ENCODE peak calls at places on chromosomes 6 and 20, in nine cellular contexts. P is lower lobe of right lung; U is AG09319; K is B cell; V is heart left ventricle; T is bronchial epithelial cell; J is CD8-positive, alpha-beta T cell; Z is HFF-Myc; L is left lung. I is an unnamed sample.

GRCh38 chr20:354298-354977 is 7.5 kb downstream of the NRSN2 start:
- DNase-seq in K (peak), P (peak), U (no peak), J (peak), L (peak), Z (no peak), T (peak), V (peak), I (peak)

GRCh38 chr6:32659856-32660595 is 6.4 kb downstream of the HLA-DQB1 start:
- DNase-seq in K (no peak), U (no peak), T (no peak), V (peak), J (no peak), P (no peak), Z (no peak), L (no peak), I (no peak)

GRCh38 chr6:100948381-100949133 is 67.4 kb upstream of the ASCC3 start:
- DNase-seq in Z (no peak), J (no peak), V (no peak), P (no peak), T (peak), K (no peak), U (no peak), L (no peak), I (no peak)

GRCh38 chr6:73394577-73395354 is at the start of gene DDX43:
- DNase-seq in V (peak), J (peak), Z (no peak), P (peak), K (peak), U (peak), L (peak), T (peak), I (no peak)

GRCh38 chr6:129282053-129282452 is 399.1 kb downstream of the LAMA2 start:
- DNase-seq in K (no peak), P (no peak), U (no peak), T (no peak), J (no peak), L (no peak), V (no peak), Z (no peak), I (no peak)

GRCh38 chr20:33444797-33445560 is 1.4 kb upstream of the SNTA1 start:
- DNase-seq in T (peak), U (no peak), V (peak), P (no peak), Z (no peak), L (no peak), J (no peak), K (no peak), I (no peak)

GRCh38 chr6:163415176-163415619 is 680 bp downstream of the QKI start:
- DNase-seq in J (no peak), K (peak), V (no peak), T (no peak), P (peak), Z (no peak), U (no peak), L (peak), I (no peak)

GRCh38 chr20:64063389-64064144 is 569 bp downstream of the TCEA2 start:
- DNase-seq in K (no peak), L (no peak), J (no peak), V (no peak), P (no peak), Z (no peak), T (no peak), U (no peak), I (no peak)

GRCh38 chr6:167906899-167907298 is 80.2 kb downstream of the AFDN start:
- DNase-seq in K (no peak), J (no peak), P (peak), Z (no peak), U (no peak), V (peak), T (peak), L (no peak), I (no peak)

GRCh38 chr6:24907959-24908358 is 27.8 kb downstream of the RIPOR2 start:
- DNase-seq in T (no peak), J (no peak), P (no peak), Z (no peak), K (no peak), U (no peak), V (no peak), L (no peak), I (no peak)

GRCh38 chr20:11807070-11807741 is 110.5 kb upstream of the BTBD3 start:
- DNase-seq in T (peak), U (peak), Z (peak), J (no peak), K (no peak), L (no peak), P (no peak), V (no peak), I (no peak)

GRCh38 chr6:161444464-161444863 is 170.6 kb upstream of the AGPAT4 start:
- DNase-seq in U (no peak), L (no peak), Z (no peak), T (peak), K (no peak), P (no peak), J (no peak), V (no peak), I (no peak)

GRCh38 chr6:87731818-87732661 is 30.0 kb upstream of the AKIRIN2 start:
- DNase-seq in P (peak), L (peak), V (peak), K (peak), T (peak), Z (peak), J (no peak), U (peak), I (peak)

GRCh38 chr6:84871925-84872324 is 107.5 kb upstream of the TBX18 start:
- DNase-seq in Z (no peak), T (peak), V (no peak), U (no peak), L (no peak), J (no peak), P (no peak), K (no peak), I (no peak)

DNA sequence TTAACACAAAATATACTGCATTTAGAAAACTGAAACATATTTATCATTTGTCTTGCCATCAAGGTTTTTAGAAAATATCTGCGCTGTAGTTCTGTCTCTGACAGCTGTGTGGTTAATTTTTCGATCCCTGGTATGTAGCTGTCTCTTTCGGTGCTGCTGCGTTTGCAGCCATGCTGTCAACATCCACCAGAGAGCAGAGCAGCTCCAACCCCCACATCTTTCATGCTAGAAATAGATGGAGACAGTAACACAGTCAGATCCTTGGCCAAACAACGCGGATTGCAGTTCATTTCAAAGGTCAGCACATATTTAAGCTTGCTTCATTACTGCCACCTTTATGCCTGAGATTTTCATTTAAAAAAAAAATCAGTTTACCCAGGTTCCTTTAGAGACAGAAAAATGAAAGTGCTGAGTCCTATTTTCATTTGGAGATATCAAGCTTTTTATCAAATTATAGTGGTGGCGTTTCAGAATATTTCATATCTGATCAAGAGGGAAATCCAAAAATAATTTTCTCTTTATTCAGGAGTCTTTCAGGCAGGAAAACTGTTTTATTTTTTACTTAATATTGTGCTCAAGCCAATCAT is 157.7 kb upstream of the MMS22L start:
- DNase-seq in L (no peak), V (no peak), J (no peak), U (no peak), T (peak), Z (no peak), P (no peak), K (no peak), I (no peak)
- TF ChIP-seq CTCF in L (no peak), V (no peak), J (no peak), U (peak), T (peak), Z (peak), P (no peak), K (no peak), I (no peak)

DNA sequence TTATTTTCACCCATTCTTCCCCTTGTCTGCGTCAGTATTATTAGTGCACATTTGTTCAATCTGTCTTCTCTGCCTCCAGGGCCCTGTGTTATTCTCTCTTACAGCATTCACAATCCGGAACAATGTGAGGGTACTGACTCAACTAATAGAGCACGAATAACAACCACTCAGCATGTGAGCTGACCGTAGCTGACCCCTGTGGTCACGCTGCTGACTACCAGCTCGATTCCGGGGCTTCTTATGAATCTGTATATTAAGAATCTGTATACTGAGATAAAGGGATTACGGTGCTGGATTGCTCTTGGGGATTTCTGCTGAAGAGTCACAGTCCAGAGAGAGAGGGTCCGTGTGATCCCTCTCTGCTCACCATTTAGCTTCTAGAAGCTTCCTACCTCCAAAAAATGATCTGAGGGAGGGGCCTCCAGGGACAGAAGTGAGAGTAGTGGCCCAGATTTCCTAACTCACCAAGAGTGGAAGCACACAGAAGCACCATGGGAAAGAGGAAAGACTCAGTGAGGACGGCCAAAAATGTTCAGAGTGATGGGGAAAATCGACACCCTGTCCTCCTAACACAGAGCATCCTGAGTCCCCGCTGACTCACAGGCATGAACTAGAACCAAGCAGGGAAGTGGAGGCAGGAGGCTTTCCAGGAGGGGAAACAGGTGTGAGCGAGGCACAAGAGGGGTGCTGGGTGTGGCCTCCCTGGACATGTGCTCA is 156.2 kb downstream of the THBS2 start:
- DNase-seq in J (no peak), K (no peak), P (no peak), L (no peak), V (no peak), Z (peak), T (no peak), U (peak), I (no peak)
- TF ChIP-seq CTCF in J (no peak), K (no peak), P (no peak), L (no peak), V (no peak), Z (no peak), T (no peak), U (no peak), I (no peak)

GRCh38 chr6:146961831-146962230 is 242.4 kb upstream of the STXBP5 start:
- DNase-seq in K (no peak), L (no peak), P (no peak), T (peak), V (no peak), U (no peak), Z (no peak), J (no peak), I (no peak)
- TF ChIP-seq CTCF in K (no peak), L (no peak), P (no peak), T (no peak), V (no peak), U (no peak), Z (no peak), J (no peak), I (no peak)

DNA sequence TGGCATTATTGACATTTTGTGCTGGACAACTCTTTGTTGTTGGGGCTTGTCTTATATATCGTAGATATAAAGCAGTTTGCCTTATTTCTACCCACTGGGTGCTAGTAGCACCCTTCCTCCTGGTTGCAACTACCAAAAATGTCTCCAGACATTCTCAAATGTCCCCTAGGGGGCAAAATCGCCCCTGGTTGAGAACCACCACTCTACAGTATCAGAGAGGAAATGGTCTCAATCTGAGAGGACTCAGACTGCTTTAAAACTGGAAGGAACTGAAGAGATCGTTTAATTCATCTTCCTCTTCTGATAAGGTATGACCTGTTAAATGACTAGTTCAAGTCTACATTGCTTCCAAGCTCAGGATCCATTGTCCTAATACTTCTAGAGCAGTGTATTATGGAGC is 14.9 kb downstream of the SH3BGRL2 start:
- DNase-seq in P (no peak), Z (no peak), U (no peak), T (no peak), L (no peak), J (no peak), V (no peak), K (no peak), I (no peak)
- TF ChIP-seq CTCF in P (peak), Z (no peak), U (no peak), T (no peak), L (peak), J (peak), V (no peak), K (no peak), I (no peak)

DNA sequence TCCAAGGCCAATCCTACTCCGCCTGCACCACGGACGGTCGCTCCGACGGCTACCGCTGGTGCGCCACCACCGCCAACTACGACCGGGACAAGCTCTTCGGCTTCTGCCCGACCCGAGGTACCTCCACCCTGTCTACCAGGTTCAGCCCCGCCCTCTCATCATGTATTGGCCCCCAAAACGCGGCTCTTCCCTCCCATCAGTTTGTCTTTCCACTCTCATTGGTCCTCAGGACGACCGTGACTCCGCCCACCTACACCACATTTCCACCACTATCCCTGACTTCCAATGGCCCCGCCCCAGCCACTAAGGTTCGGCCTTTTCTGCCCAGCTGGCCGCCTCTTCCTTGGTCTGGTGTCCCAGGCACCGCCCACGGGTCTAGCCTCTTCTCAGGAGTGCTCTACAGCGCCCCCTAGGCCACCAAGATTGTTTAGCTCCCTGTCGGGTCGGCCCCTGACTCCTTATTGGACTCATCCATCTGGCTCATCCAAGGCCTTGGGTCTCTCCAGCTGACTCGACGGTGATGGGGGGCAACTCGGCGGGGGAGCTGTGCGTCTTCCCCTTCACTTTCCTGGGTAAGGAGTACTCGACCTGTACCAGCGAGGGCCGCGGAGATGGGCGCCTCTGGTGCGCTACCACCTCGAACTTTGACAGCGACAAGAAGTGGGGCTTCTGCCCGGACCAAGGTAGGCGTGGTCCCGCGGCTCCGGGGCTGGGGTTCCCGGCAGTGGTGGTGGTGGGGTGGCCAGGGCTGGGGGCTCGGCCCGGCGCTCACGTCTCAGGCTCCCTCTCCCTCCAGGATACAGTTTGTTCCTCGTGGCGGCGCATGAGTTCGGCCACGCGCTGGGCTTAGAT is 3.1 kb downstream of the MMP9 start:
- DNase-seq in V (peak), U (no peak), K (no peak), P (peak), L (peak), J (no peak), Z (peak), T (peak), I (no peak)
- TF ChIP-seq CTCF in V (no peak), U (peak), K (no peak), P (peak), L (peak), J (no peak), Z (peak), T (peak), I (no peak)

GRCh38 chr6:82712826-82713225 is 349.2 kb downstream of the TPBG start:
- DNase-seq in P (no peak), K (no peak), U (no peak), J (no peak), L (no peak), V (no peak), T (peak), Z (no peak), I (no peak)

GRCh38 chr6:82711105-82711829 is 347.6 kb downstream of the TPBG start:
- DNase-seq in V (no peak), T (no peak), L (no peak), U (no peak), Z (no peak), P (no peak), J (no peak), K (no peak), I (no peak)

DNA sequence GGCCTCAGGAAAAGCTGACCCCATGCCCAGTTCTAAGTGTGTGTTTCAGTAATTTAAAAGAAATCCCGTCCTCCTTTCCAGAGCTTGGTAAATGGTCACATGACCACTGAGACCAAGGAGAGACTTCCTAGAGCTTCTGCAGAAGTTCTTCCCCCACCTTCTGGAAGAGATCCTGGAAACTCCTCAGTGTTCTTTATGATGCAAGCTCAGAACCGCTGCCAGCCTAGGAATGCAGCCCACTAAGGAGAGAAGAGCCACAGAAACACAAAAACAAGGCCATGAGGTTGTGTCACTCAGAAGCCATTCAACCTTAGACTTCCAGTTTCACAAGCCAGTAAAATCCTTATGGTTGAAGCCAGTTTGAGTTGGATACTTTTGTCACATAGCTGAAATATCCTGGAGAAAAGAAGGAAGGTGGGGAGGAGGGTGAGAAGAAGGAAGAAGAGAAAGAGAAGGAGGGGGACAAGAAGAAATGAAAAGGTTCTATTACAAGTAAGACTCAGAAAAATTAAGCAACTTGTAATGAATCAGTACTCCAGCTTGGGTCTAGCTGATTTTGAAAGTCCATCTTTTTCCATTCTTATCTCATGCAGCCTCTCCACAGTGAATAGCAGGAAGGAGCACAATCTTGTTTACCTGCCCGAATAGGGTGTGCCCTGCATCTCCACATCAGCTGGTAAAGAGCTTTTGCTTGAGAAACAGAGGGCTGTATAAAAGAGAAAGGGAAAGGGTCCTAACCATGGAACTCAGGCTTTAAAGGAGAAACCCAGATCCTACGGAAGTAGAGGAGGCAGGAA is 348.6 kb downstream of the TPBG start:
- DNase-seq in J (no peak), L (no peak), U (peak), Z (no peak), V (no peak), K (no peak), T (no peak), P (no peak), I (no peak)
- TF ChIP-seq CTCF in J (no peak), L (no peak), U (no peak), Z (no peak), V (no peak), K (no peak), T (no peak), P (no peak), I (no peak)

GRCh38 chr6:628772-629171 is 28.1 kb downstream of the HUS1B start:
- DNase-seq in K (peak), U (no peak), Z (no peak), P (no peak), J (no peak), V (no peak), T (no peak), L (no peak), I (no peak)

GRCh38 chr6:621916-622315 is 35.0 kb downstream of the HUS1B start:
- DNase-seq in Z (no peak), P (no peak), L (no peak), T (no peak), V (no peak), U (no peak), J (no peak), K (no peak), I (no peak)

GRCh38 chr6:622462-622861 is 34.4 kb downstream of the HUS1B start:
- DNase-seq in V (no peak), K (no peak), T (no peak), L (no peak), J (no peak), Z (no peak), P (no peak), U (no peak), I (no peak)

GRCh38 chr6:626236-626635 is 30.7 kb downstream of the HUS1B start:
- DNase-seq in K (no peak), Z (no peak), L (no peak), J (no peak), U (no peak), V (no peak), T (no peak), P (no peak), I (no peak)

GRCh38 chr6:624979-625378 is 31.9 kb downstream of the HUS1B start:
- DNase-seq in U (peak), L (no peak), J (no peak), T (no peak), V (no peak), Z (peak), K (no peak), P (no peak), I (no peak)
- TF ChIP-seq CTCF in U (peak), L (no peak), J (no peak), T (no peak), V (no peak), Z (peak), K (no peak), P (peak), I (no peak)

GRCh38 chr6:36386495-36387439 is 702 bp downstream of the ETV7 start:
- DNase-seq in Z (peak), L (peak), V (no peak), T (peak), P (peak), J (no peak), U (no peak), K (peak), I (no peak)
- TF ChIP-seq CTCF in Z (peak), L (no peak), V (no peak), T (no peak), P (no peak), J (no peak), U (peak), K (no peak), I (no peak)